ENCODE peak calls at places on chromosomes 6 and 20, in seven cellular contexts. B, P, W, M, G, F and X are unnamed samples.
A peak's percentile ranks its signal among the peaks of the same experiment; 100 is the strongest.

GRCh38 chr20:35796556-35796955 is 24.7 kb downstream of the PHF20 start:
- DNase-seq in B (no peak), P (no peak), W (no peak), M (no peak), G (no peak), F (no peak), X (no peak)

GRCh38 chr6:147029923-147030322 is 174.3 kb upstream of the STXBP5 start:
- DNase-seq in B (no peak), P (no peak), W (no peak), M (no peak), G (no peak), F (no peak), X (no peak)

GRCh38 chr20:18288748-18289705 is 700 bp downstream of the ZNF133 start:
- DNase-seq in B (no peak), P (peak; percentile 14), W (peak; percentile 31), M (no peak), G (peak; percentile 6), F (no peak), X (no peak)

GRCh38 chr6:151399679-151400078 is 8.3 kb upstream of the ZBTB2 start:
- DNase-seq in B (no peak), P (peak; percentile 50), W (no peak), M (no peak), G (no peak), F (no peak), X (no peak)

GRCh38 chr20:41040855-41041254 is 12.2 kb downstream of the TOP1 start:
- DNase-seq in B (no peak), P (no peak), W (no peak), M (no peak), G (no peak), F (no peak), X (no peak)

GRCh38 chr20:54606384-54606783 is 131.0 kb downstream of the DOK5 start:
- DNase-seq in B (no peak), P (no peak), W (no peak), M (no peak), G (no peak), F (no peak), X (no peak)

GRCh38 chr6:154001494-154002285 is 37.4 kb upstream of the OPRM1 start:
- DNase-seq in B (no peak), P (no peak), W (no peak), M (no peak), G (no peak), F (no peak), X (no peak)

GRCh38 chr20:22586645-22587310 is 2.4 kb upstream of the FOXA2 start:
- DNase-seq in B (peak; percentile 73), P (no peak), W (peak; percentile 84), M (no peak), G (peak; percentile 65), F (no peak), X (no peak)

GRCh38 chr6:30912746-30913520 is 1.1 kb upstream of the VARS2 start:
- DNase-seq in B (no peak), P (no peak), W (no peak), M (no peak), G (no peak), F (no peak), X (no peak)

GRCh38 chr6:148998704-148999103 is 251.9 kb downstream of the UST start:
- DNase-seq in B (no peak), P (peak; percentile 45), W (no peak), M (no peak), G (no peak), F (no peak), X (no peak)

GRCh38 chr6:148999921-149000589 is 253.2 kb downstream of the UST start:
- DNase-seq in B (peak; percentile 26), P (peak; percentile 89), W (no peak), M (no peak), G (peak; percentile 17), F (no peak), X (peak; percentile 49)

GRCh38 chr6:148997863-148998262 is 251.0 kb downstream of the UST start:
- DNase-seq in B (no peak), P (peak; percentile 67), W (no peak), M (no peak), G (no peak), F (no peak), X (no peak)

GRCh38 chr6:149001422-149001821 is 254.6 kb downstream of the UST start:
- DNase-seq in B (no peak), P (no peak), W (no peak), M (no peak), G (no peak), F (no peak), X (no peak)

GRCh38 chr6:148999501-148999900 is 252.7 kb downstream of the UST start:
- DNase-seq in B (no peak), P (peak; percentile 45), W (no peak), M (no peak), G (no peak), F (no peak), X (no peak)
- H3K27me3 ChIP-seq in B (no peaks in the 10 kb centered on the region), P (no peaks in the 10 kb centered on the region), W (no peaks in the 10 kb centered on the region), M (no peaks in the 10 kb centered on the region), G (no peaks in the 10 kb centered on the region), F (no peaks in the 10 kb centered on the region), X (no peaks in the 10 kb centered on the region)

GRCh38 chr6:16264785-16265184 is 26.4 kb downstream of the GMPR start:
- DNase-seq in B (no peak), P (no peak), W (no peak), M (no peak), G (no peak), F (no peak), X (no peak)
- H3K36me3 ChIP-seq in B (no peaks in the 10 kb centered on the region), P (no peaks in the 10 kb centered on the region), W (no peaks in the 10 kb centered on the region), M (no peaks in the 10 kb centered on the region), G (no peaks in the 10 kb centered on the region), F (no peaks in the 10 kb centered on the region), X (no peaks in the 10 kb centered on the region)

GRCh38 chr6:2710412-2710811 is 40.3 kb downstream of the MYLK4 start:
- DNase-seq in B (no peak), P (no peak), W (no peak), M (no peak), G (no peak), F (no peak), X (no peak)
- H3K27me3 ChIP-seq in B (no peaks in the 10 kb centered on the region), P (no peaks in the 10 kb centered on the region), W (no peaks in the 10 kb centered on the region), M (no peaks in the 10 kb centered on the region), G (no peaks in the 10 kb centered on the region), F (no peaks in the 10 kb centered on the region), X (no peaks in the 10 kb centered on the region)

DNA sequence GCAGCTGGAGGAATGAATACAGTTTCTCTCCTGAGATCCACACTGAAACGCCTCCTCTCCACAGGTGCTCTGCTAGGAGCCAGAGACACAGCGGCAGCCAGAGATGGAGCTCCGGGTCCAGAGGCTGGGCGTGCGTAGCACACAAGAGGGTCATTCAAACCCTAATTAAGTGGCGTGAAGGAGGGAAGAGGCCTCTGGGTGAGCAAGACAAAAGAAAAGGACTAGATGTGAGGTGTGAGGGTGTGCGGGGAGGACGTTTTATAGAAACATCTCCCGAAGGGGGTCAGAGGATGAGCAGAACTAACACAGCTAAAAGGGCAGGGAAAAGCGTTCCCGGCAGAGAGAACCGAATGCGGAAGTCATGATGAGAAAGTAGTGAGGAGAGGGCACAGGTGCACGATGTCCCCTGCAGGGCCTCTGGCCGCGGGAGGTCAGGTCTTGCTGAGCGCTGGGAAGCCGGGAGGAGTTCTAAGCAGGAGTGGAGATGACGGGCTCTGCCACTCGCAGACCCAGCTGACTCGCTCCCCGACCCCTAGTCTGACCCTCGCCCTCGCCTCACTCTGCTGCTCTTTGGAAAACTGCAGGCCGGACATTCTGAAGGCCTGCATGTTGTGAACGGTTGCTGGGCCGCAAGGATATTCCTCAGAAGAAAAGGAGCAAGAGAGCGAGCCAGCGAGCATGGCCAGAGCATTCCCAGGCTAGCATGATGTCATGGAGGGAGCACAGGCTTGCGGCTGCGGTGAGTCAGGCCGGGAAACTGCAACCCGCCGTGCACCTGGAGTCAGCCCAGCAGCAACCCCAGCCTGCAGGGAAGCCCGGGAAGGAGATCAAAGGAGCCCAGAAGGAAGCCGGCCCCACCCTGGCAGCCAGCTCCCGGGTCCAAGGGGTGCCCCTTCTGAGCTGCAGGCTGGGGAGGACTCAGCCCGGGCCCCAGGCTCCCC is 54.2 kb downstream of the BMP7 start:
- DNase-seq in B (peak; percentile 43), P (peak; percentile 96), W (peak; percentile 88), M (no peak), G (peak; percentile 70), F (no peak), X (peak; percentile 86)
- H3K36me3 ChIP-seq in B (no peaks in the 10 kb centered on the region), P (no peaks in the 10 kb centered on the region), W (no peaks in the 10 kb centered on the region), M (no peaks in the 10 kb centered on the region), G (no peaks in the 10 kb centered on the region), F (no peaks in the 10 kb centered on the region), X (no peaks in the 10 kb centered on the region)